ENCODE peak calls at places on chromosomes 5 and 9, in five cellular contexts. W, A, Z, M and F are unnamed samples.
A peak's percentile ranks its signal among the peaks of the same experiment; 100 is the strongest.

GRCh38 chr5:131983244-131983771 is 28.1 kb downstream of the ACSL6 start:
- DNase-seq in W (no peak), A (no peak), Z (no peak), M (peak; percentile 36), F (no peak)

GRCh38 chr5:134581241-134581981 is 51.2 kb downstream of the SAR1B start:
- DNase-seq in W (no peak), A (peak; percentile 8), Z (no peak), M (peak; percentile 17), F (no peak)

GRCh38 chr9:78325343-78325742 is 28.4 kb downstream of the PSAT1 start:
- DNase-seq in W (no peak), A (no peak), Z (peak; percentile 91), M (peak; percentile 30), F (no peak)

GRCh38 chr9:127104465-127105311 is 17.7 kb downstream of the ANGPTL2 start:
- DNase-seq in W (no peak), A (no peak), Z (no peak), M (no peak), F (no peak)

GRCh38 chr5:126002222-126002897 is 420.8 kb upstream of the GRAMD2B start:
- DNase-seq in W (peak; percentile 37), A (no peak), Z (peak; percentile 40), M (peak; percentile 90), F (no peak)

GRCh38 chr5:122129332-122129731 is at the start of gene ZNF474:
- DNase-seq in W (peak; percentile 71), A (no peak), Z (peak; percentile 94), M (peak; percentile 94), F (no peak)

GRCh38 chr5:134525687-134526482 is 415 bp downstream of the JADE2 start:
- DNase-seq in W (peak; percentile 80), A (peak; percentile 63), Z (no peak), M (peak; percentile 69), F (peak; percentile 68)

GRCh38 chr5:2669913-2670312 is 81.6 kb downstream of the IRX2 start:
- DNase-seq in W (no peak), A (no peak), Z (no peak), M (no peak), F (no peak)

GRCh38 chr9:121670447-121670846 is 19.0 kb downstream of the DAB2IP start:
- DNase-seq in W (no peak), A (no peak), Z (no peak), M (peak; percentile 7), F (no peak)